ENCODE peak calls at places on chromosomes 4 and X, in four cellular contexts. B is left lung, I is cardiac muscle cell, G is testis. W is an unnamed sample.

GRCh38 chr4:145234086-145234694 is 53.8 kb upstream of the OTUD4 start:
- DNase-seq in B (no peak), I (peak), G (peak), W (no peak)

GRCh38 chrX:40207626-40208025 is 109.9 kb upstream of the BCOR start:
- DNase-seq in B (no peak), I (no peak), G (no peak), W (no peak)

GRCh38 chrX:143669395-143669794 is 33.5 kb upstream of the SLITRK4 start:
- DNase-seq in B (no peak), I (no peak), G (no peak), W (no peak)

GRCh38 chr4:4712800-4713528 is 146.5 kb upstream of the MSX1 start:
- DNase-seq in B (no peak), I (no peak), G (no peak), W (no peak)

GRCh38 chr4:163350672-163351071 is 7.0 kb downstream of the NPY5R start:
- DNase-seq in B (no peak), I (no peak), G (no peak), W (no peak)

GRCh38 chr4:13920901-13921300 is 293.4 kb upstream of the BOD1L1 start:
- DNase-seq in B (no peak), I (no peak), G (no peak), W (no peak)

GRCh38 chrX:56113785-56114436 is 118.2 kb upstream of the KLF8 start:
- DNase-seq in B (peak), I (no peak), G (no peak), W (no peak)

GRCh38 chr4:148397771-148398170 is 44.4 kb downstream of the NR3C2 start:
- DNase-seq in B (no peak), I (no peak), G (no peak), W (no peak)

GRCh38 chrX:6812087-6812486 is 277.2 kb upstream of the VCX3A start:
- DNase-seq in B (no peak), I (no peak), G (no peak), W (no peak)

GRCh38 chrX:43676960-43677582 is 21.0 kb downstream of the MAOA start:
- DNase-seq in B (no peak), I (no peak), G (no peak), W (no peak)

GRCh38 chrX:2581296-2581695 is 80.5 kb upstream of the DHRSX start:
- DNase-seq in B (no peak), I (no peak), G (no peak), W (no peak)

GRCh38 chr4:184293552-184293951 is 75.9 kb upstream of the ENPP6 start:
- DNase-seq in B (no peak), I (no peak), G (no peak), W (no peak)

GRCh38 chr4:184295206-184295605 is 77.5 kb upstream of the ENPP6 start:
- DNase-seq in B (no peak), I (no peak), G (no peak), W (no peak)

GRCh38 chr4:184292465-184292867 is 74.8 kb upstream of the ENPP6 start:
- DNase-seq in B (no peak), I (no peak), G (no peak), W (no peak)

GRCh38 chr4:184294734-184295133 is 77.1 kb upstream of the ENPP6 start:
- DNase-seq in B (no peak), I (no peak), G (no peak), W (no peak)

GRCh38 chr4:184292877-184293276 is 75.2 kb upstream of the ENPP6 start:
- DNase-seq in B (no peak), I (no peak), G (no peak), W (no peak)
- H3K27ac ChIP-seq in B (peak), I (no peak), G (no peak), W (no peak)

GRCh38 chrX:114450911-114451310 is 133.0 kb upstream of the HTR2C start:
- DNase-seq in B (no peak), I (no peak), G (no peak), W (no peak)
- H3K4me3 ChIP-seq in B (no peak), I (no peak), G (no peak), W (no peak)

DNA sequence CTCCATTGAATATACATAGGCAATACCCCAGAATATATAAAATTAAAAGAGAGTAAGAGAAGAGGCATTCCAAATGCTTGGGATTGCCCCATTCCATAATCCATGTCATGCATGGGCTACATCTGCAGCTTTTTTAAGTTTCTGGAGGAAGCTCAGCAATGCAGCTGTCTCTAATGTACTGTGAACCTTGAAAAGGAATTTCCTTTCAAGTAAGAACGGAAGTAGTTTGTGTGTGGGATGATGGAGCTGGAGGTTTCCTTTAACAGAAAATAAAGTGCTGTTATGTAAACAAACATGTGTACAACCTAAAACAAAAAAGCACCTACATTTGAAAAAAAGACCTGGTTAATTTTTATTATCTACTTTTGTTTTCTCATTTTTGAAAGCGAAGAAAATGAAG is 303.5 kb downstream of the BMPR1B start:
- DNase-seq in B (no peak), I (no peak), G (no peak), W (no peak)
- H3K27ac ChIP-seq in B (no peak), I (no peak), G (no peak), W (no peak)

DNA sequence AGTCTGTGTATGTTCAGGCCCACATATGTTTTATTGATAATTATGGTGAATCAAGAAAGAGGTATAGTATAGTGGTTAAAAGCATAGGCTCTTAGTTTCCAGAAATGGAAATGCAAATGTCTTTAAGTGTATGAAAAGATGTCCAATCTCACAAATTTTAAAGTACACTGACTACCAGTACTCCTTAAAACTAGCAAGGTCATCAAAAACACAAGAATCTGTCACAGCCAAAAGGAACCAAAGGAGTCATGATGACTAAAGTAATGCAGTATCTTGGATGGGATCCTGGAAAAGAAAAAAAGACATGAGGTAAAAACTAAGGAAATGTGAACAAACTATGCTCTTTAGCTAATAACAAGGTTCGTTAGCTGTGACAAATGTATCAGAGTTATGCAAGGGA is 659 bp upstream of the RBM41 start:
- DNase-seq in B (no peak), I (no peak), G (no peak), W (no peak)
- H3K4me3 ChIP-seq in B (peak), I (no peak), G (no peak), W (peak)

DNA sequence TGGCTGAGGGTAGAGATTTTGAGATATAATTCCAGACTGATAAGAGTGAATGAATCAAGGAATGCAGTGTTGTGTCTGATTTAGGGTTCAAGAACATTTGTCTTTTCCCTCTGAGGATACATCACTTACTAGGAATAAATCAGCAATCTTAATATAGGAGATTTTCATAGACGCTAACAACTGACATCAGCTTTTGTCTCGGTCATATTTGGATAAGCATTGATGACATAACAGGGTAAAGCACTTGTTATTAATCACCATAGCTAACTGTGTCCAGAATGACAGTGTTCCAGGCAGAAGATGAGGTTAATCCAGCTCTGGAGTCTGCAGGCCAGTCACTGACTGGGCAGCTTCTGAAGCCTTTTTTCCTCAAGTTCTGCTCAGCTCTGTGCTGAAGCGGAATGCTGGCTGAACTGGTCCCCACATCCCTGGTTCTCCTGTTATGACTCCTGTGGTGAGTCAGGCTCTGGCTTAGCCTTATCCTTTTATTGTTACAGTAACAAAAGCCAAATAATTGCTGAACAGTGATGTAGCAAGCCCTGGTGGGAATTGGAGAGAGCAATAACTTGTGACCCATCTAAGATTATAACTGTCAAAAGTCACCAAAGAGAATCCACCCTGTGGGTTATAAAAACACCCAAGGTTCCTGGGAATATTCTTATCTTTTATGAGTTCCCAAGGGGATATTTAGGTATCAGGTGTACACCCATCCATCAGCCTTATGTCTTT is 41.8 kb downstream of the FNIP2 start:
- DNase-seq in B (no peak), I (no peak), G (peak), W (peak)
- H3K27ac ChIP-seq in B (peak), I (peak), G (peak), W (peak)